ENCODE peak calls at places on chromosomes 7 and 10, in seven cellular contexts. Z is stimulated activated naive CD8-positive, alpha-beta T cell treated with anti-CD3 and anti-CD28 coated beads, Interleukin-15, Interleukin-2, amounts not matched to agents 100 U/mL and 50 U/mL, for 24 hours; N is MCF 10A; X is astrocyte of the hippocampus; U is RWPE2; D is neuronal stem cell; G is T-helper 9 cell. H is an unnamed sample.

GRCh38 chr10:74081918-74082317 is 68.7 kb downstream of the AP3M1 start:
- DNase-seq in U (no peak), N (no peak), Z (no peak), D (no peak), X (no peak), G (no peak), H (no peak)

GRCh38 chr10:114504769-114505579 is 100.7 kb upstream of the AFAP1L2 start:
- DNase-seq in D (no peak), X (peak), Z (no peak), U (no peak), G (no peak), N (peak), H (peak)

GRCh38 chr7:120475994-120476393 is 203.0 kb downstream of the KCND2 start:
- DNase-seq in G (no peak), Z (no peak), N (no peak), U (no peak), D (no peak), X (no peak), H (no peak)

GRCh38 chr10:80611481-80611880 is 73.8 kb downstream of the SH2D4B start:
- DNase-seq in X (no peak), Z (no peak), G (no peak), U (no peak), D (no peak), N (no peak), H (no peak)

GRCh38 chr7:13416544-13416943 is 572.9 kb downstream of the ETV1 start:
- DNase-seq in X (no peak), Z (no peak), N (no peak), D (no peak), G (no peak), U (no peak), H (no peak)

GRCh38 chr7:115740043-115740442 is 290.5 kb downstream of the TFEC start:
- DNase-seq in G (no peak), D (no peak), Z (no peak), N (no peak), U (no peak), X (no peak), H (no peak)

GRCh38 chr10:130983749-130984148 is 327.8 kb downstream of the TCERG1L start:
- DNase-seq in Z (no peak), N (no peak), U (no peak), X (no peak), D (no peak), G (no peak), H (no peak)

GRCh38 chr7:129958643-129959479 is 6.1 kb upstream of the UBE2H start:
- DNase-seq in G (no peak), U (peak), X (peak), N (peak), D (no peak), Z (no peak), H (peak)

H was measured in left kidney.